ENCODE peak calls at places on chromosome 7, in eight cellular contexts. One of them, this sample, is unnamed.

GRCh38 chr7:12458520-12459131 is 55.0 kb upstream of the VWDE start:
- DNase-seq in SK-N-SH: peak; percentile 68
- DNase-seq in K562: peak; percentile 70
- DNase-seq in stomach: no peak
- DNase-seq in esophagus muscularis mucosa: no peak
- DNase-seq in A549: peak; percentile 43
- DNase-seq in sigmoid colon: no peak
- DNase-seq in upper lobe of left lung: no peak
- DNase-seq in this sample: no peak

GRCh38 chr7:120725376-120726039 is 132.4 kb downstream of the TSPAN12 start:
- DNase-seq in SK-N-SH: peak; percentile 22
- DNase-seq in upper lobe of left lung: no peak
- DNase-seq in A549: peak; percentile 4
- DNase-seq in K562: peak; percentile 46
- DNase-seq in stomach: no peak
- DNase-seq in esophagus muscularis mucosa: no peak
- DNase-seq in sigmoid colon: no peak
- DNase-seq in this sample: no peak

GRCh38 chr7:120280743-120281142 is 7.8 kb downstream of the KCND2 start:
- DNase-seq in A549: no peak
- DNase-seq in stomach: no peak
- DNase-seq in esophagus muscularis mucosa: no peak
- DNase-seq in upper lobe of left lung: no peak
- DNase-seq in sigmoid colon: no peak
- DNase-seq in K562: no peak
- DNase-seq in SK-N-SH: no peak
- DNase-seq in this sample: no peak

GRCh38 chr7:56287429-56288138 is 171.4 kb upstream of the NUPR2 start:
- DNase-seq in A549: no peak
- DNase-seq in K562: no peak
- DNase-seq in sigmoid colon: no peak
- DNase-seq in stomach: peak; percentile 36
- DNase-seq in upper lobe of left lung: peak; percentile 82
- DNase-seq in SK-N-SH: peak; percentile 68
- DNase-seq in esophagus muscularis mucosa: no peak
- DNase-seq in this sample: no peak

GRCh38 chr7:14583518-14583917 is 319.0 kb downstream of the DGKB start:
- DNase-seq in sigmoid colon: no peak
- DNase-seq in K562: no peak
- DNase-seq in stomach: no peak
- DNase-seq in SK-N-SH: no peak
- DNase-seq in A549: no peak
- DNase-seq in esophagus muscularis mucosa: no peak
- DNase-seq in upper lobe of left lung: no peak
- DNase-seq in this sample: no peak

GRCh38 chr7:116771640-116772039 is 90.7 kb upstream of the CAPZA2 start:
- DNase-seq in upper lobe of left lung: no peak
- DNase-seq in esophagus muscularis mucosa: no peak
- DNase-seq in K562: no peak
- DNase-seq in sigmoid colon: no peak
- DNase-seq in stomach: no peak
- DNase-seq in A549: no peak
- DNase-seq in SK-N-SH: no peak
- DNase-seq in this sample: peak; percentile 59

GRCh38 chr7:100705341-100705752 is 574 bp upstream of the POP7 start:
- DNase-seq in stomach: peak; percentile 76
- DNase-seq in upper lobe of left lung: peak; percentile 96
- DNase-seq in K562: peak; percentile 91
- DNase-seq in SK-N-SH: peak; percentile 97
- DNase-seq in esophagus muscularis mucosa: peak; percentile 93
- DNase-seq in sigmoid colon: peak; percentile 84
- DNase-seq in A549: peak; percentile 89
- DNase-seq in this sample: peak; percentile 81

GRCh38 chr7:3399858-3400257 is 98.8 kb downstream of the SDK1 start:
- DNase-seq in K562: no peak
- DNase-seq in upper lobe of left lung: no peak
- DNase-seq in A549: peak; percentile 7
- DNase-seq in stomach: no peak
- DNase-seq in SK-N-SH: no peak
- DNase-seq in sigmoid colon: no peak
- DNase-seq in esophagus muscularis mucosa: no peak
- DNase-seq in this sample: no peak

GRCh38 chr7:129914536-129915272 is 38.1 kb downstream of the UBE2H start:
- DNase-seq in SK-N-SH: no peak
- DNase-seq in A549: no peak
- DNase-seq in stomach: no peak
- DNase-seq in sigmoid colon: no peak
- DNase-seq in upper lobe of left lung: no peak
- DNase-seq in esophagus muscularis mucosa: no peak
- DNase-seq in K562: no peak
- DNase-seq in this sample: no peak

GRCh38 chr7:106167439-106168136 is 55.5 kb upstream of the SYPL1 start:
- DNase-seq in K562: no peak
- DNase-seq in esophagus muscularis mucosa: no peak
- DNase-seq in A549: no peak
- DNase-seq in upper lobe of left lung: no peak
- DNase-seq in sigmoid colon: no peak
- DNase-seq in stomach: no peak
- DNase-seq in SK-N-SH: no peak
- DNase-seq in this sample: no peak

GRCh38 chr7:102030696-102031095 is 213.3 kb downstream of the CUX1 start:
- DNase-seq in stomach: no peak
- DNase-seq in K562: no peak
- DNase-seq in SK-N-SH: no peak
- DNase-seq in esophagus muscularis mucosa: no peak
- DNase-seq in upper lobe of left lung: no peak
- DNase-seq in A549: no peak
- DNase-seq in sigmoid colon: peak; percentile 22
- DNase-seq in this sample: no peak

GRCh38 chr7:140596751-140597424 is 43.7 kb downstream of the DENND2A start:
- DNase-seq in SK-N-SH: no peak
- DNase-seq in sigmoid colon: no peak
- DNase-seq in stomach: no peak
- DNase-seq in esophagus muscularis mucosa: no peak
- DNase-seq in A549: no peak
- DNase-seq in K562: no peak
- DNase-seq in upper lobe of left lung: no peak
- DNase-seq in this sample: no peak

GRCh38 chr7:79055722-79056415 is 397.6 kb downstream of the MAGI2 start:
- DNase-seq in upper lobe of left lung: no peak
- DNase-seq in K562: no peak
- DNase-seq in esophagus muscularis mucosa: no peak
- DNase-seq in SK-N-SH: no peak
- DNase-seq in stomach: no peak
- DNase-seq in sigmoid colon: no peak
- DNase-seq in A549: no peak
- DNase-seq in this sample: no peak

GRCh38 chr7:92135100-92135429 is 788 bp upstream of the CYP51A1 start:
- DNase-seq in esophagus muscularis mucosa: no peak
- DNase-seq in K562: peak; percentile 44
- DNase-seq in SK-N-SH: peak; percentile 53
- DNase-seq in upper lobe of left lung: no peak
- DNase-seq in A549: no peak
- DNase-seq in sigmoid colon: no peak
- DNase-seq in stomach: peak; percentile 28
- DNase-seq in this sample: peak; percentile 20

GRCh38 chr7:157541796-157542668 is 205.2 kb downstream of the DNAJB6 start:
- DNase-seq in esophagus muscularis mucosa: no peak
- DNase-seq in upper lobe of left lung: no peak
- DNase-seq in A549: no peak
- DNase-seq in SK-N-SH: no peak
- DNase-seq in sigmoid colon: peak; percentile 34
- DNase-seq in K562: no peak
- DNase-seq in stomach: no peak
- DNase-seq in this sample: no peak

GRCh38 chr7:5481241-5482019 is 57.8 kb upstream of the TNRC18 start:
- DNase-seq in esophagus muscularis mucosa: no peak
- DNase-seq in A549: no peak
- DNase-seq in sigmoid colon: no peak
- DNase-seq in upper lobe of left lung: peak; percentile 76
- DNase-seq in stomach: no peak
- DNase-seq in SK-N-SH: no peak
- DNase-seq in K562: no peak
- DNase-seq in this sample: no peak

GRCh38 chr7:34756025-34756437 is 98.0 kb downstream of the NPSR1 start:
- DNase-seq in SK-N-SH: no peak
- DNase-seq in esophagus muscularis mucosa: no peak
- DNase-seq in upper lobe of left lung: no peak
- DNase-seq in K562: no peak
- DNase-seq in sigmoid colon: no peak
- DNase-seq in A549: no peak
- DNase-seq in stomach: no peak
- DNase-seq in this sample: no peak

GRCh38 chr7:114715907-114716306 is 206.0 kb upstream of the MDFIC start:
- DNase-seq in upper lobe of left lung: no peak
- DNase-seq in K562: no peak
- DNase-seq in SK-N-SH: no peak
- DNase-seq in stomach: no peak
- DNase-seq in esophagus muscularis mucosa: no peak
- DNase-seq in A549: no peak
- DNase-seq in sigmoid colon: no peak
- DNase-seq in this sample: no peak

GRCh38 chr7:114723308-114723707 is 198.6 kb upstream of the MDFIC start:
- DNase-seq in esophagus muscularis mucosa: no peak
- DNase-seq in upper lobe of left lung: no peak
- DNase-seq in sigmoid colon: no peak
- DNase-seq in A549: no peak
- DNase-seq in stomach: no peak
- DNase-seq in K562: no peak
- DNase-seq in SK-N-SH: no peak
- DNase-seq in this sample: no peak

GRCh38 chr7:114718861-114719260 is 203.0 kb upstream of the MDFIC start:
- DNase-seq in stomach: no peak
- DNase-seq in upper lobe of left lung: no peak
- DNase-seq in A549: no peak
- DNase-seq in sigmoid colon: no peak
- DNase-seq in esophagus muscularis mucosa: no peak
- DNase-seq in K562: no peak
- DNase-seq in SK-N-SH: no peak
- DNase-seq in this sample: no peak

GRCh38 chr7:114722562-114722961 is 199.3 kb upstream of the MDFIC start:
- DNase-seq in K562: no peak
- DNase-seq in SK-N-SH: no peak
- DNase-seq in stomach: no peak
- DNase-seq in upper lobe of left lung: no peak
- DNase-seq in sigmoid colon: no peak
- DNase-seq in A549: no peak
- DNase-seq in esophagus muscularis mucosa: no peak
- DNase-seq in this sample: no peak

GRCh38 chr7:114720725-114721124 is 201.2 kb upstream of the MDFIC start:
- DNase-seq in A549: no peak
- DNase-seq in K562: no peak
- DNase-seq in esophagus muscularis mucosa: no peak
- DNase-seq in sigmoid colon: no peak
- DNase-seq in SK-N-SH: no peak
- DNase-seq in upper lobe of left lung: no peak
- DNase-seq in stomach: no peak
- DNase-seq in this sample: no peak
- H3K4me1 ChIP-seq in A549: no peaks in the 10 kb centered on the region
- H3K4me1 ChIP-seq in K562: no peaks in the 10 kb centered on the region
- H3K4me1 ChIP-seq in esophagus muscularis mucosa: no peaks in the 10 kb centered on the region
- H3K4me1 ChIP-seq in sigmoid colon: no peaks in the 10 kb centered on the region
- H3K4me1 ChIP-seq in SK-N-SH: no peaks in the 10 kb centered on the region
- H3K4me1 ChIP-seq in upper lobe of left lung: no peaks in the 10 kb centered on the region
- H3K4me1 ChIP-seq in stomach: no peaks in the 10 kb centered on the region
- H3K4me1 ChIP-seq in this sample: no peaks in the 10 kb centered on the region

DNA sequence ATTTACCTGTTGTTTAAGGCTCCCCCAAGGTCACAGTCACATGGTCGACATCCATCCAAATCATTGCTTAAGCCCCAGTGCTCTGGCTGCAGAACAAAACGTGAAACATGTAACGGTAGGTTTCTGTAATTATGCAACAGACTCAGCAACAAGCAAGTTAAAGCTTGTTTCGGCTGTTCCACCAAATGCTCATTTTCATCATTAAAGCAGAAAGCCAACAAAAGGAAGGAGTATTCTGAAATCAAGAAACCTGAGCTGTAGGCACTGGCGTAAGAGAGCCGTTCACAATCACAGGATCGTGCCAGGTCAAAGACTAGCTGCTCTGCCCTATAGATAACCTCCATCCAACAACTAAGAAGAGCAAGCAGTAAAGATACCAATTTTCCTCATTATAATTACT is 30.0 kb downstream of the LAMB1 start:
- DNase-seq in esophagus muscularis mucosa: no peak
- DNase-seq in stomach: no peak
- DNase-seq in upper lobe of left lung: no peak
- DNase-seq in SK-N-SH: no peak
- DNase-seq in sigmoid colon: peak; percentile 83
- DNase-seq in K562: no peak
- DNase-seq in A549: no peak
- DNase-seq in this sample: no peak
- TF ChIP-seq EP300 in esophagus muscularis mucosa: no peak
- TF ChIP-seq EP300 in stomach: no peak
- TF ChIP-seq EP300 in upper lobe of left lung: no peak
- TF ChIP-seq EP300 in SK-N-SH: no peak
- TF ChIP-seq EP300 in sigmoid colon: no peak
- TF ChIP-seq EP300 in K562: no peak
- TF ChIP-seq EP300 in A549: no peak
- TF ChIP-seq EP300 in this sample: no peak

GRCh38 chr7:36017111-36017510 is 135.9 kb upstream of the EEPD1 start:
- DNase-seq in esophagus muscularis mucosa: no peak
- DNase-seq in upper lobe of left lung: no peak
- DNase-seq in K562: no peak
- DNase-seq in sigmoid colon: no peak
- DNase-seq in SK-N-SH: no peak
- DNase-seq in stomach: no peak
- DNase-seq in A549: no peak
- DNase-seq in this sample: no peak
- H3K4me3 ChIP-seq in esophagus muscularis mucosa: no peak overlapping the region
- H3K4me3 ChIP-seq in upper lobe of left lung: no peak overlapping the region
- H3K4me3 ChIP-seq in K562: no peak overlapping the region
- H3K4me3 ChIP-seq in sigmoid colon: no peak overlapping the region
- H3K4me3 ChIP-seq in SK-N-SH: no peak overlapping the region
- H3K4me3 ChIP-seq in stomach: no peak overlapping the region
- H3K4me3 ChIP-seq in A549: no peak overlapping the region
- H3K4me3 ChIP-seq in this sample: no peak overlapping the region

GRCh38 chr7:22672892-22673637 is 53.9 kb upstream of the IL6 start:
- DNase-seq in stomach: no peak
- DNase-seq in A549: peak; percentile 80
- DNase-seq in upper lobe of left lung: no peak
- DNase-seq in esophagus muscularis mucosa: no peak
- DNase-seq in K562: no peak
- DNase-seq in SK-N-SH: no peak
- DNase-seq in sigmoid colon: no peak
- DNase-seq in this sample: no peak

GRCh38 chr7:22668971-22669401 is 58.0 kb upstream of the IL6 start:
- DNase-seq in K562: no peak
- DNase-seq in upper lobe of left lung: no peak
- DNase-seq in esophagus muscularis mucosa: no peak
- DNase-seq in stomach: no peak
- DNase-seq in sigmoid colon: no peak
- DNase-seq in SK-N-SH: no peak
- DNase-seq in A549: no peak
- DNase-seq in this sample: no peak

GRCh38 chr7:22669692-22670421 is 57.1 kb upstream of the IL6 start:
- DNase-seq in esophagus muscularis mucosa: no peak
- DNase-seq in stomach: no peak
- DNase-seq in sigmoid colon: no peak
- DNase-seq in A549: no peak
- DNase-seq in SK-N-SH: no peak
- DNase-seq in K562: no peak
- DNase-seq in upper lobe of left lung: no peak
- DNase-seq in this sample: no peak

GRCh38 chr7:22670422-22670815 is 56.6 kb upstream of the IL6 start:
- DNase-seq in esophagus muscularis mucosa: peak; percentile 37
- DNase-seq in K562: no peak
- DNase-seq in upper lobe of left lung: no peak
- DNase-seq in stomach: no peak
- DNase-seq in SK-N-SH: no peak
- DNase-seq in sigmoid colon: no peak
- DNase-seq in A549: no peak
- DNase-seq in this sample: no peak

GRCh38 chr7:22671177-22671879 is 55.7 kb upstream of the IL6 start:
- DNase-seq in SK-N-SH: no peak
- DNase-seq in esophagus muscularis mucosa: no peak
- DNase-seq in sigmoid colon: no peak
- DNase-seq in K562: no peak
- DNase-seq in upper lobe of left lung: no peak
- DNase-seq in stomach: no peak
- DNase-seq in A549: no peak
- DNase-seq in this sample: no peak
- H3K4me1 ChIP-seq in SK-N-SH: no peaks in the 10 kb centered on the region
- H3K4me1 ChIP-seq in esophagus muscularis mucosa: no peaks in the 10 kb centered on the region
- H3K4me1 ChIP-seq in sigmoid colon: no peaks in the 10 kb centered on the region
- H3K4me1 ChIP-seq in K562: peaks cover 7% of the 10 kb centered on the region
- H3K4me1 ChIP-seq in upper lobe of left lung: peaks cover 25% of the 10 kb centered on the region
- H3K4me1 ChIP-seq in stomach: no peaks in the 10 kb centered on the region
- H3K4me1 ChIP-seq in A549: peaks cover 57% of the 10 kb centered on the region
- H3K4me1 ChIP-seq in this sample: no peaks in the 10 kb centered on the region